ENCODE peak calls at places on chromosomes 5 and 9, in seven cellular contexts. F, L, Q, P, Y, S and U are unnamed samples.

GRCh38 chr5:1314564-1314982 is 19.7 kb upstream of the TERT start:
- DNase-seq in Y (no peak), F (no peak), P (no peak), Q (no peak), S (no peak), L (no peak), U (no peak)

GRCh38 chr5:127705120-127705892 is 2.1 kb downstream of the CCDC192 start:
- DNase-seq in S (no peak), F (no peak), P (no peak), Y (no peak), Q (no peak), L (peak; percentile 56), U (peak; percentile 67)

GRCh38 chr5:56837386-56837785 is 22.0 kb downstream of the MAP3K1 start:
- DNase-seq in F (no peak), Q (no peak), S (no peak), Y (no peak), P (no peak), L (no peak), U (no peak)

GRCh38 chr9:89808801-89809200 is 204.0 kb downstream of the GADD45G start:
- DNase-seq in F (no peak), Y (no peak), L (no peak), P (no peak), S (no peak), Q (no peak), U (peak; percentile 66)

GRCh38 chr5:174419523-174420132 is 304.8 kb upstream of the MSX2 start:
- DNase-seq in L (peak; percentile 76), P (peak; percentile 91), Y (peak; percentile 87), F (peak; percentile 84), Q (peak; percentile 73), S (peak; percentile 88), U (peak; percentile 36)

GRCh38 chr5:118548761-118549160 is 439.6 kb downstream of the DTWD2 start:
- DNase-seq in P (no peak), Q (no peak), L (no peak), Y (no peak), S (no peak), F (no peak), U (no peak)

GRCh38 chr5:115605436-115605835 is 3.2 kb upstream of the TICAM2 start:
- DNase-seq in P (no peak), F (no peak), Q (no peak), S (no peak), Y (no peak), L (no peak), U (no peak)

GRCh38 chr9:74527718-74528117 is 30.6 kb downstream of the RORB start:
- DNase-seq in S (no peak), Q (no peak), F (no peak), P (peak; percentile 24), L (no peak), Y (no peak), U (no peak)

GRCh38 chr5:42798284-42799240 is 13.1 kb downstream of the SELENOP start:
- DNase-seq in S (no peak), Q (no peak), P (no peak), F (no peak), L (no peak), Y (no peak), U (no peak)

GRCh38 chr9:126702501-126703329 is 89.0 kb downstream of the LMX1B start:
- DNase-seq in L (peak; percentile 26), S (no peak), F (no peak), Q (peak; percentile 62), Y (no peak), P (peak; percentile 80), U (no peak)

GRCh38 chr5:118987988-118988945 is at the start of gene DTWD2:
- DNase-seq in F (peak; percentile 96), L (peak; percentile 95), Q (peak; percentile 93), Y (peak; percentile 93), S (peak; percentile 87), P (peak; percentile 91), U (no peak)

GRCh38 chr9:105328296-105328695 is 83.8 kb downstream of the SLC44A1 start:
- DNase-seq in S (no peak), P (no peak), L (no peak), Y (no peak), Q (no peak), F (no peak), U (no peak)

GRCh38 chr9:107536462-107536861 is 46.9 kb upstream of the KLF4 start:
- DNase-seq in Y (no peak), S (no peak), L (no peak), F (no peak), P (no peak), Q (no peak), U (no peak)

GRCh38 chr5:39100301-39100850 is 26.2 kb upstream of the RICTOR start:
- DNase-seq in F (no peak), S (no peak), Q (no peak), L (no peak), P (no peak), Y (no peak), U (no peak)

GRCh38 chr9:134063088-134063875 is 4.5 kb downstream of the BRD3 start:
- DNase-seq in L (no peak), P (no peak), S (no peak), Y (peak; percentile 18), Q (no peak), F (no peak), U (no peak)

GRCh38 chr5:158054073-158054387 is 195.1 kb upstream of the CLINT1 start:
- DNase-seq in Q (no peak), P (no peak), F (no peak), S (no peak), Y (no peak), L (no peak), U (no peak)

GRCh38 chr5:180806351-180807011 is 3.9 kb upstream of the MGAT1 start:
- DNase-seq in L (no peak), P (no peak), Q (no peak), Y (no peak), F (peak; percentile 27), S (no peak), U (no peak)

GRCh38 chr5:66415208-66415607 is 181.0 kb upstream of the MAST4 start:
- DNase-seq in F (no peak), P (no peak), Y (no peak), Q (no peak), S (no peak), L (no peak), U (no peak)

GRCh38 chr9:134629586-134630392 is 11.8 kb upstream of the COL5A1 start:
- DNase-seq in P (no peak), S (no peak), Q (no peak), F (no peak), Y (no peak), L (no peak), U (no peak)

GRCh38 chr5:134090482-134090881 is 24.0 kb upstream of the TCF7 start:
- DNase-seq in L (no peak), F (no peak), S (no peak), Y (no peak), P (no peak), Q (no peak), U (no peak)

GRCh38 chr9:33137781-33138264 is 29.3 kb downstream of the B4GALT1 start:
- DNase-seq in Y (no peak), L (no peak), F (no peak), Q (no peak), S (no peak), P (no peak), U (no peak)

GRCh38 chr9:110148384-110148783 is 59.6 kb downstream of the C9orf152 start:
- DNase-seq in F (no peak), P (no peak), S (no peak), L (no peak), Y (no peak), Q (peak; percentile 58), U (no peak)

GRCh38 chr5:57902035-57902434 is 419.4 kb upstream of the ACTBL2 start:
- DNase-seq in Y (no peak), F (no peak), Q (no peak), L (no peak), S (no peak), P (no peak), U (no peak)

GRCh38 chr9:131397100-131397790 is 3.4 kb downstream of the PRRC2B start:
- DNase-seq in L (no peak), F (no peak), P (no peak), Y (no peak), S (no peak), Q (no peak), U (no peak)

GRCh38 chr5:107671742-107672211 is 1.0 kb upstream of the EFNA5 start:
- DNase-seq in L (peak; percentile 82), Q (no peak), F (no peak), P (peak; percentile 38), Y (peak; percentile 26), S (peak; percentile 62), U (no peak)

GRCh38 chr9:82313697-82314096 is 325.1 kb downstream of the SPATA31D1 start:
- DNase-seq in S (no peak), F (no peak), Q (no peak), L (no peak), Y (no peak), P (no peak), U (no peak)